ENCODE peak calls at places on chromosomes 3 and 15, in five cellular contexts. V is choroid plexus epithelial cell; R is CD8-positive, alpha-beta T cell; C is fibroblast of pulmonary artery; F is body of pancreas. Z is an unnamed sample.

GRCh38 chr3:111809196-111809595 is 49.9 kb upstream of the PHLDB2 start:
- DNase-seq in F (no peak), R (no peak), C (peak), V (peak), Z (peak)

GRCh38 chr3:128235207-128235933 is 82.1 kb downstream of the EEFSEC start:
- DNase-seq in V (no peak), R (no peak), F (no peak), C (no peak), Z (no peak)

GRCh38 chr3:15796771-15797599 is 794 bp downstream of the ANKRD28 start:
- DNase-seq in F (peak), V (peak), R (no peak), C (peak), Z (peak)

GRCh38 chr15:48493084-48493762 is 152.3 kb downstream of the FBN1 start:
- DNase-seq in V (peak), C (peak), F (no peak), R (no peak), Z (peak)

GRCh38 chr3:11930084-11930483 is 74.1 kb upstream of the SYN2 start:
- DNase-seq in V (no peak), R (no peak), F (no peak), C (no peak), Z (no peak)

GRCh38 chr3:185365281-185366211 is 2.6 kb downstream of the MAP3K13 start:
- DNase-seq in C (no peak), V (no peak), R (no peak), F (peak), Z (no peak)

GRCh38 chr3:156665296-156665695 is 9.1 kb upstream of the TIPARP start:
- DNase-seq in C (peak), F (no peak), V (peak), R (no peak), Z (no peak)

GRCh38 chr3:14602804-14603644 is 48.5 kb upstream of the CCDC174 start:
- DNase-seq in F (peak), R (no peak), V (no peak), C (no peak), Z (no peak)

GRCh38 chr15:31372635-31373091 is 46.0 kb downstream of the KLF13 start:
- DNase-seq in R (no peak), F (peak), C (peak), V (peak), Z (peak)

DNA sequence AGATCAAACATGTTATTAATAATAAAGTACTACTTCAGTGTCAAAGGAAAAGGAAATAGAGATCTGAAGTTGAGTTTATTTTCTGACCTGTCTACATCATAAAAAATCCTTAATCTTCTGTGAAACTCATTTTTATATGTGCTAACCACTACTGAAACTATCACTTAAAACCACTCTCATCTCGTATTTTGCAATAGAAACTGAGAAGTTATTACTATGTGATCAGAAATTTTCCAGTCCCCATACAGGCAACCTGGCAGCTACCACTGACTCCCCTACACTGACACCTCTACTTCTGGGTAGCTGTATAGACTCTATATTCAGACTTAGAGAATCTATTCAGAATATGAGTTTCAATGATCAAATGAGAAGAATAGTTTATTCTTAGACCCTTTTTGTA is 8.3 kb downstream of the HDGFL3 start:
- DNase-seq in R (no peak), F (no peak), V (no peak), C (no peak), Z (no peak)
- TF ChIP-seq CTCF in R (no peak), F (no peak), V (no peak), C (no peak), Z (no peak)

DNA sequence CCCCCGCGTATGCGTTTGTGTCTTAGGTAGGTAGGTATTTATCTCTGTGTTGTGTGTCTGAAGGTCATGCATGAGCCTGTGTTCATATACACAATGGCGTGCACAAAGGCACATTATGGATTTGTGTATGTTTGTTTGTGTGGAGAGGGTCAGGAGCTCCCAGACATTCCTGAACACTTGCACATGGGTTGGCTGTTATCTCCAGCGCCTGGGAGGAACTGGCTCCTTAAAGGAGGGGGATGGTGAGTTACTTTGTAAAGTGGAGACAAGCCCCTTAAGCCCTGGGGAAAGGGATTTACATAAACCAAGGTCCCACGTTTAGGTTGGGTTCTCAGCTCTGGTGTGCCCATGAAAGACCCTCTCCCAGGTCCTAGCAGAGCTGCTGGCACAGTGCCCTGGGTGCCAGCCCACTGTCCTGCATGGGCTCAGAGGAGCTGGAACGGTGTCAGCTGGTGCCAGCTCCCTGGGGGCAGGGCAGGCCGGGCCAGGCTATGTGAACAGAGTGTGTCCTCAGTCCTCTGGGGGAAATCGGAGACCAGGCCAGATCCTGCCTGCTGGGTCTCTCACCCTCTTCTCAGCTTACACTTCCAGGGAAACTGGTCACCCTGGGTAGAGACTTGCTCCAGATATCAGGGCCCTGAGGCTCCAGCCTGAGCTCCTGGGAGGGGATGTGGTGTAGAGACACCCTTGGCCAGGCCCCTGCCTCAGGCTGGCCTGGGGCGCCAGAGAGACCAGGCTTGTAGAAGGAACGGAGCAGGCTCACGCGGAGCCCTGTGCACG is 25.1 kb downstream of the SNX33 start:
- DNase-seq in C (peak), V (peak), F (peak), R (no peak), Z (peak)
- H3K4me3 ChIP-seq in C (peak), V (peak), F (no peak), R (no peak), Z (peak)

GRCh38 chr15:69557340-69558137 is 104.9 kb downstream of the RPLP1 start:
- DNase-seq in V (peak), C (peak), F (peak), R (no peak), Z (peak)

GRCh38 chr15:69561071-69561784 is 108.6 kb downstream of the RPLP1 start:
- DNase-seq in C (no peak), V (no peak), F (peak), R (no peak), Z (no peak)

GRCh38 chr15:69562097-69562496 is 109.5 kb downstream of the RPLP1 start:
- DNase-seq in F (no peak), C (no peak), V (no peak), R (no peak), Z (no peak)

GRCh38 chr15:69558138-69558409 is 105.5 kb downstream of the RPLP1 start:
- DNase-seq in V (no peak), C (no peak), F (no peak), R (no peak), Z (no peak)

GRCh38 chr15:69559440-69560215 is 107.0 kb downstream of the RPLP1 start:
- DNase-seq in F (no peak), R (no peak), V (no peak), C (peak), Z (peak)
- TF ChIP-seq CTCF in F (peak), R (no peak), V (peak), C (peak), Z (no peak)

DNA sequence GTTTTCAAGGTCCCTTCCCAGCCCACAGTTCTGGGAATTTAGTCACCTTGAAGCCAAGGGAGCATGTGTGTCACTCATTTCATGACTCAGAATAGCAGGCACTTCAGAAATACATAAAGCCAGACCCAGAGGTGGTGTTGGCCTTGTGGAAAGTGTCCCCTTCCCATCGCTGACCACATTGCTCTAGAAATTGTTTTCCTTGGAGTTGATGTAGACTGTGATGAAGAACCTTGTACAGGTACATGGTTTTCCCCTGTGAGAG is 158.8 kb downstream of the SLCO3A1 start:
- DNase-seq in V (no peak), F (no peak), C (no peak), R (no peak), Z (no peak)
- H3K4me3 ChIP-seq in V (no peak), F (no peak), C (no peak), R (no peak), Z (peak)

DNA sequence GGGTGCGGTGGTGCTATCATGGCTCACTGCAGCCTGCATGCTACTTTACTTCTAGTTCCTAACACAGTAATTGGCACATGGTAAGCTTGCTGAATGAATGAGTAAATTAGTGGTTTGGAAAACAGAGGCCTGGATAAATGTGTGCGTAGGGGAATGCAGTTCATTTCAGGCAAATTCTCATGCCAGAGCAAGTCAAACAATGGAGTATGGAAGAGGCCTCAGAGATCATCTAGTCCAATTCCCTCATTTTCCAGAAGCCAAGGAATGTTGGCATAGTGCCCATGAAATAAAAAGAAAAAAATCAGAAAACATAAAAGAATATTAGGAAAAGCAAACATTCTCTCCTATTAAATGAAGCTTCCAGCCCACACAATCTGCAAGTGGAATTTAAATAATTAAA is 92.5 kb downstream of the MB21D2 start:
- DNase-seq in F (no peak), R (no peak), C (peak), V (no peak), Z (peak)
- TF ChIP-seq CTCF in F (no peak), R (no peak), C (no peak), V (no peak), Z (no peak)

GRCh38 chr3:127014536-127015281 is 31.8 kb downstream of the PLXNA1 start:
- DNase-seq in R (no peak), C (no peak), F (no peak), V (no peak), Z (no peak)
- H3K4me3 ChIP-seq in R (no peak), C (no peak), F (no peak), V (no peak), Z (no peak)

DNA sequence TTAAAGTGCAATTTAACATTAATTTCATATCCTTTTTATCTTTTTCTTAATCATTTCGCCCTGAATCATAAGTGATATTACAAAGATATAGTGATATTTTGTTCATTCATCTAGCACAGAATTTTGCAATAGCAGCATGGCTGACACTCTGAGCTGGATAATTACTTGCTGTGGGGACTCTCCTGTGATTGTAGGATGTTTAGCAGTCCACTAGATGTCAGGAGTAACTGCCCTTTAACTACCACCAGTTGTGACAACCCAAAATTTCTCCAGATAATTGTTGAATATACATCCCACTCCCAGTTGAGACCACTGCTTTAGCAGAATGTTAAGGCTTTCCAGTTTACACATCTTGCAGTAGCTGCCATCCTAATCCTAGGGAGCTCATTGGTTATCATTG is 196.8 kb upstream of the MBNL1 start:
- DNase-seq in F (no peak), V (peak), C (peak), R (no peak), Z (peak)
- TF ChIP-seq CTCF in F (peak), V (peak), C (peak), R (peak), Z (peak)

DNA sequence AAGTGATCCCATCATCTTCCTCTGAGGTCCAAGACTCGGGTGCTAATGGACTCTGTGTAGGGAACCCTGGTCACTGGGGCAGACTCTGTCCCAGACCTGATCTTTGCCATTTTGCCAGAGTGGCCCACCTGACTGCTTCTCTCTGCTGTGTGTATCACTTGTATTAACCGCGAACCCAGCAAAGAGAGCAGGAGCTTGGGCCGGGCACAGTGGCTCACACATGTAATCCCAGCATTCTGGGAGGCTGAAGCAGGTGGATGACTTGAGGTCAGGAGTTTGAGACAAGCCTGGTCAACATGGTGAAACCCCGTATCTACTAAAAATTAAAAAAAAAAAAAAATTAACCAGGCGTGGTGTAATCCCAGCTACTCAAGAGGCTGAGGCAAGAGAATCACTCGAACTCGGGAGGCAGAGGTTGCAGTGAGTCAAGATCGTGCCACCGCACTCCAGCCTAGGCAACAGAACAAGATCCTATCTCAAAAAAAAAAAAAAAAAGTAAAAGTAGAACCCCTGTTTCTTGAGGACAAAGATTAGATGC is 32.9 kb upstream of the CYP11A1 start:
- DNase-seq in V (peak), C (no peak), R (no peak), F (no peak), Z (peak)
- H3K4me3 ChIP-seq in V (no peak), C (no peak), R (peak), F (no peak), Z (no peak)

DNA sequence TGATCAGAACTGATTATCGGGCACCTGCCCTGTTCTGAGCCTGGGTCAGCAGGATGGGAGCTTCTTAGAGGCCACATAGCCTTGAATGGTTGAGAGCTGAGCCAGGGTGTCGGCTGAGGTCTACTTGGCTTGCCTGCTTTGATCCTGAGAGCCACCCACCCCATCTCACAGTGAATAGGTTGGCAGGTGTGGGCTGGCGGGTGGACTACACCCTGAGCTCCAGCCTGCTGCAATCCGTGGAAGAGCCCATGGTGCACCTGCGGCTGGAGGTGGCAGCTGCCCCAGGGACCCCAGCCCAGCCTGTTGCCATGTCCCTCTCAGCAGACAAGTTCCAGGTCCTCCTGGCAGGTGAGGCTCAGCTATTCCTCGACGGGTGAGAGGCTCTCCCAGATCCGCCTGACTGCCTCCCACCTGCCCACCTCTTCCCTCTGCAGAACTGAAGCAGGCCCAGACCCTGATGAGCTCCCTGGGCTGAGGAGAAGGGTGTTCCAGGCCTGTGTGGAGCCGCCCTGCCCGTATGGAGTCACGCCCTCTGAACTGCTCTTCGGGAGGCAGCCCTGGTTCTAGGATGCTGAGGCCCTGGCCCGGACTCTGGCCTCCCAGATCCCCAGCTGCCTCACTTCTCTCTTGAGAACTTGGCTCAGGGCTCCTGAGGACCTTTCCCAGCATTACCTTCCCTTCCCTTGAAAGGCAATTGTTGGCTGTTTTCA is 3.8 kb downstream of the COMMD4 start:
- DNase-seq in V (no peak), C (no peak), R (no peak), F (no peak), Z (no peak)
- TF ChIP-seq CTCF in V (no peak), C (no peak), R (no peak), F (no peak), Z (no peak)

GRCh38 chr3:170057550-170057949 is 19.8 kb downstream of the GPR160 start:
- DNase-seq in F (peak), R (no peak), C (no peak), V (no peak), Z (no peak)

GRCh38 chr3:170059447-170059846 is 21.7 kb downstream of the GPR160 start:
- DNase-seq in F (no peak), R (no peak), C (no peak), V (no peak), Z (no peak)

GRCh38 chr3:170056710-170057454 is 19.1 kb downstream of the GPR160 start:
- DNase-seq in C (no peak), R (no peak), V (no peak), F (no peak), Z (no peak)

GRCh38 chr3:170055209-170055608 is 17.4 kb downstream of the GPR160 start:
- DNase-seq in V (peak), F (no peak), R (no peak), C (no peak), Z (peak)

DNA sequence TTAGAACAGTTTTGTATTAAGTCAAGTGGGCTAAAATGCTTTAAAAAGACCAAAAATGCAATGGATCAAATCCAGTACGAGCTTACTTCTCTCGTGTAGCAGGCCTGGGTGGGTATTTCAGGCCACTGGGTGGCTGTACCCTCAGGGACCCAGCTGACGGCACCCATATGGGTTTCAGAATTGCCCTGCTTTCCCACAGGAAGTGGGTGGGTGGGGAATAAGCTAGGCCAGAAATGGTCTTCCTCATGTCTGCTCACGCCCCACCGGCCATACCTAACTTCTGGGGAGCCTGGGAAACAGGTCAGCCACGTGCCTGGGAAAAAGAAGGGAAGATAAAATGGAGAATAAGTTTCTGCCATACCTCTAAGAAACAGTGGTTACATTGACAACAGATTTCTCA is 20.3 kb downstream of the GPR160 start:
- DNase-seq in F (no peak), C (no peak), R (no peak), V (no peak), Z (no peak)
- H3K4me3 ChIP-seq in F (no peak), C (no peak), R (no peak), V (no peak), Z (no peak)

Z was measured in AG10803.